ENCODE peak calls at places on chromosomes 4 and X, in ten cellular contexts. One of them, this sample, is unnamed.

GRCh38 chrX:41145920-41146608 is 60.8 kb downstream of the USP9X start:
- DNase-seq in NCI-H510A treated with DMSO at 0.1 percent for 48 hours: no peak
- DNase-seq in suprapubic skin: no peak
- DNase-seq in lower leg skin: no peak
- DNase-seq in upper lobe of right lung: no peak
- DNase-seq in mammary epithelial cell: peak; percentile 86
- DNase-seq in cerebellar cortex: no peak
- DNase-seq in substantia nigra: no peak
- DNase-seq in NCI-H1694 treated with DMSO at 0.1 percent for 48 hours: no peak
- DNase-seq in NCI-H2171 treated with DMSO at 0.1 percent for 48 hours: no peak
- DNase-seq in this sample: no peak

GRCh38 chr4:136203199-136203598 is 1329.1 kb downstream of the PCDH18 start:
- DNase-seq in lower leg skin: no peak
- DNase-seq in NCI-H510A treated with DMSO at 0.1 percent for 48 hours: no peak
- DNase-seq in suprapubic skin: no peak
- DNase-seq in cerebellar cortex: no peak
- DNase-seq in substantia nigra: no peak
- DNase-seq in NCI-H2171 treated with DMSO at 0.1 percent for 48 hours: no peak
- DNase-seq in upper lobe of right lung: no peak
- DNase-seq in NCI-H1694 treated with DMSO at 0.1 percent for 48 hours: no peak
- DNase-seq in mammary epithelial cell: no peak
- DNase-seq in this sample: no peak

GRCh38 chr4:88697588-88698329 is at the start of gene NAP1L5:
- DNase-seq in suprapubic skin: peak; percentile 78
- DNase-seq in NCI-H510A treated with DMSO at 0.1 percent for 48 hours: no peak
- DNase-seq in cerebellar cortex: peak; percentile 78
- DNase-seq in lower leg skin: peak; percentile 92
- DNase-seq in substantia nigra: peak; percentile 20
- DNase-seq in NCI-H1694 treated with DMSO at 0.1 percent for 48 hours: peak; percentile 31
- DNase-seq in NCI-H2171 treated with DMSO at 0.1 percent for 48 hours: no peak
- DNase-seq in upper lobe of right lung: peak; percentile 79
- DNase-seq in mammary epithelial cell: peak; percentile 32
- DNase-seq in this sample: peak; percentile 84

GRCh38 chr4:183345261-183345660 is 23.0 kb upstream of the CLDN24 start:
- DNase-seq in NCI-H1694 treated with DMSO at 0.1 percent for 48 hours: no peak
- DNase-seq in mammary epithelial cell: no peak
- DNase-seq in NCI-H2171 treated with DMSO at 0.1 percent for 48 hours: no peak
- DNase-seq in upper lobe of right lung: no peak
- DNase-seq in cerebellar cortex: no peak
- DNase-seq in NCI-H510A treated with DMSO at 0.1 percent for 48 hours: no peak
- DNase-seq in suprapubic skin: no peak
- DNase-seq in substantia nigra: no peak
- DNase-seq in lower leg skin: no peak
- DNase-seq in this sample: peak; percentile 53

GRCh38 chrX:15142084-15142715 is 127.7 kb downstream of the ASB9 start:
- DNase-seq in substantia nigra: no peak
- DNase-seq in mammary epithelial cell: peak; percentile 8
- DNase-seq in cerebellar cortex: no peak
- DNase-seq in upper lobe of right lung: no peak
- DNase-seq in suprapubic skin: no peak
- DNase-seq in NCI-H1694 treated with DMSO at 0.1 percent for 48 hours: no peak
- DNase-seq in NCI-H2171 treated with DMSO at 0.1 percent for 48 hours: no peak
- DNase-seq in NCI-H510A treated with DMSO at 0.1 percent for 48 hours: no peak
- DNase-seq in lower leg skin: no peak
- DNase-seq in this sample: no peak

GRCh38 chrX:100695302-100695701 is 36.6 kb downstream of the SYTL4 start:
- DNase-seq in upper lobe of right lung: no peak
- DNase-seq in NCI-H510A treated with DMSO at 0.1 percent for 48 hours: no peak
- DNase-seq in mammary epithelial cell: peak; percentile 20
- DNase-seq in substantia nigra: no peak
- DNase-seq in NCI-H2171 treated with DMSO at 0.1 percent for 48 hours: peak; percentile 35
- DNase-seq in suprapubic skin: no peak
- DNase-seq in cerebellar cortex: no peak
- DNase-seq in lower leg skin: no peak
- DNase-seq in NCI-H1694 treated with DMSO at 0.1 percent for 48 hours: peak; percentile 11
- DNase-seq in this sample: no peak

GRCh38 chr4:141120036-141120593 is 13.2 kb downstream of the RNF150 start:
- DNase-seq in NCI-H2171 treated with DMSO at 0.1 percent for 48 hours: no peak
- DNase-seq in lower leg skin: no peak
- DNase-seq in NCI-H1694 treated with DMSO at 0.1 percent for 48 hours: no peak
- DNase-seq in substantia nigra: no peak
- DNase-seq in suprapubic skin: no peak
- DNase-seq in upper lobe of right lung: no peak
- DNase-seq in NCI-H510A treated with DMSO at 0.1 percent for 48 hours: no peak
- DNase-seq in mammary epithelial cell: no peak
- DNase-seq in cerebellar cortex: no peak
- DNase-seq in this sample: no peak

GRCh38 chrX:15319075-15319474 is 3.6 kb upstream of the ASB11 start:
- DNase-seq in cerebellar cortex: no peak
- DNase-seq in NCI-H1694 treated with DMSO at 0.1 percent for 48 hours: no peak
- DNase-seq in upper lobe of right lung: no peak
- DNase-seq in suprapubic skin: no peak
- DNase-seq in NCI-H510A treated with DMSO at 0.1 percent for 48 hours: no peak
- DNase-seq in substantia nigra: no peak
- DNase-seq in mammary epithelial cell: no peak
- DNase-seq in NCI-H2171 treated with DMSO at 0.1 percent for 48 hours: no peak
- DNase-seq in lower leg skin: no peak
- DNase-seq in this sample: no peak

GRCh38 chr4:74317616-74318256 is 9.5 kb downstream of the EPGN start:
- DNase-seq in NCI-H2171 treated with DMSO at 0.1 percent for 48 hours: no peak
- DNase-seq in suprapubic skin: no peak
- DNase-seq in lower leg skin: no peak
- DNase-seq in mammary epithelial cell: peak; percentile 12
- DNase-seq in NCI-H510A treated with DMSO at 0.1 percent for 48 hours: no peak
- DNase-seq in NCI-H1694 treated with DMSO at 0.1 percent for 48 hours: no peak
- DNase-seq in upper lobe of right lung: no peak
- DNase-seq in cerebellar cortex: no peak
- DNase-seq in substantia nigra: no peak
- DNase-seq in this sample: no peak

GRCh38 chr4:55297346-55297745 is 48.7 kb upstream of the SRD5A3 start:
- DNase-seq in suprapubic skin: no peak
- DNase-seq in mammary epithelial cell: peak; percentile 57
- DNase-seq in upper lobe of right lung: no peak
- DNase-seq in NCI-H510A treated with DMSO at 0.1 percent for 48 hours: no peak
- DNase-seq in NCI-H2171 treated with DMSO at 0.1 percent for 48 hours: no peak
- DNase-seq in substantia nigra: no peak
- DNase-seq in cerebellar cortex: no peak
- DNase-seq in lower leg skin: no peak
- DNase-seq in NCI-H1694 treated with DMSO at 0.1 percent for 48 hours: no peak
- DNase-seq in this sample: no peak

GRCh38 chr4:38131371-38132139 is 171.4 kb downstream of the PTTG2 start:
- DNase-seq in substantia nigra: no peak
- DNase-seq in NCI-H1694 treated with DMSO at 0.1 percent for 48 hours: no peak
- DNase-seq in upper lobe of right lung: no peak
- DNase-seq in mammary epithelial cell: peak; percentile 72
- DNase-seq in suprapubic skin: no peak
- DNase-seq in NCI-H2171 treated with DMSO at 0.1 percent for 48 hours: no peak
- DNase-seq in lower leg skin: no peak
- DNase-seq in cerebellar cortex: no peak
- DNase-seq in NCI-H510A treated with DMSO at 0.1 percent for 48 hours: no peak
- DNase-seq in this sample: no peak

This sample was measured in coronary artery.